ENCODE peak calls at places on chromosome 3, in four cellular contexts. K is HepG2; M is effector memory CD8-positive, alpha-beta T cell; T is MM.1S. P is an unnamed sample.

GRCh38 chr3:9878700-9879099 is 1.4 kb downstream of the CIDEC start:
- DNase-seq in K (peak), M (no peak), T (no peak), P (no peak)

GRCh38 chr3:27089063-27089462 is 280.1 kb downstream of the NEK10 start:
- DNase-seq in K (no peak), M (no peak), T (no peak), P (no peak)

GRCh38 chr3:172673210-172673679 is 37.6 kb downstream of the NCEH1 start:
- DNase-seq in M (peak), T (peak), K (peak), P (peak)

GRCh38 chr3:32886296-32886695 is 65.1 kb upstream of the CCR4 start:
- DNase-seq in K (no peak), T (no peak), M (no peak), P (no peak)

GRCh38 chr3:127158614-127159221 is 34.2 kb upstream of the PRR23E start:
- DNase-seq in K (no peak), M (no peak), T (no peak), P (no peak)

GRCh38 chr3:52742418-52743041 is 28.2 kb downstream of the NEK4 start:
- DNase-seq in K (peak), T (peak), M (no peak), P (no peak)

GRCh38 chr3:87856126-87856525 is 202.7 kb downstream of the CGGBP1 start:
- DNase-seq in K (no peak), M (no peak), T (no peak), P (no peak)

GRCh38 chr3:152127058-152127457 is 141.7 kb upstream of the MBNL1 start:
- DNase-seq in M (no peak), K (no peak), T (no peak), P (no peak)

GRCh38 chr3:15079083-15079482 is 14.0 kb upstream of the MRPS25 start:
- DNase-seq in K (no peak), M (no peak), T (no peak), P (no peak)

GRCh38 chr3:4497884-4498283 is 4.7 kb downstream of the ITPR1 start:
- DNase-seq in T (no peak), K (no peak), M (no peak), P (no peak)

GRCh38 chr3:27910456-27910855 is 188.3 kb upstream of the EOMES start:
- DNase-seq in T (no peak), M (no peak), K (no peak), P (no peak)

GRCh38 chr3:157063926-157064325 is 96.0 kb downstream of the CCNL1 start:
- DNase-seq in T (no peak), K (no peak), M (no peak), P (no peak)

GRCh38 chr3:11200679-11200952 is 46.3 kb downstream of the HRH1 start:
- DNase-seq in T (no peak), M (no peak), K (no peak), P (no peak)

GRCh38 chr3:51539291-51539891 is 872 bp downstream of the RAD54L2 start:
- DNase-seq in M (peak), T (peak), K (no peak), P (peak)